ENCODE peak calls at places on chromosomes 11 and 22, in seven cellular contexts. One of them, this sample, is unnamed.

GRCh38 chr11:559712-560304 is 730 bp downstream of the LMNTD2 start:
- DNase-seq in foreskin fibroblast: no peak
- DNase-seq in NCI-H2081: no peak
- DNase-seq in putamen: no peak
- DNase-seq in stimulated activated CD8-positive, alpha-beta memory T cell treated with anti-CD3 and anti-CD28 coated beads, Interleukin-7, amount 100 ng/mL, for 1 hour: no peak
- DNase-seq in stimulated activated CD4-positive, alpha-beta T cell treated with anti-CD3 and anti-CD28 coated beads, Interleukin-1b, Interleukin-23, amount 100 ng/mL, for 24 hours: no peak
- DNase-seq in NAMALWA: no peak
- DNase-seq in this sample: no peak

GRCh38 chr11:130585545-130585944 is 137.1 kb downstream of the ADAMTS15 start:
- DNase-seq in foreskin fibroblast: peak
- DNase-seq in NCI-H2081: no peak
- DNase-seq in putamen: no peak
- DNase-seq in stimulated activated CD8-positive, alpha-beta memory T cell treated with anti-CD3 and anti-CD28 coated beads, Interleukin-7, amount 100 ng/mL, for 1 hour: no peak
- DNase-seq in stimulated activated CD4-positive, alpha-beta T cell treated with anti-CD3 and anti-CD28 coated beads, Interleukin-1b, Interleukin-23, amount 100 ng/mL, for 24 hours: no peak
- DNase-seq in NAMALWA: no peak
- DNase-seq in this sample: no peak

GRCh38 chr11:88398372-88399140 is 61.0 kb upstream of the CTSC start:
- DNase-seq in foreskin fibroblast: peak
- DNase-seq in NCI-H2081: no peak
- DNase-seq in putamen: no peak
- DNase-seq in stimulated activated CD8-positive, alpha-beta memory T cell treated with anti-CD3 and anti-CD28 coated beads, Interleukin-7, amount 100 ng/mL, for 1 hour: no peak
- DNase-seq in stimulated activated CD4-positive, alpha-beta T cell treated with anti-CD3 and anti-CD28 coated beads, Interleukin-1b, Interleukin-23, amount 100 ng/mL, for 24 hours: no peak
- DNase-seq in NAMALWA: no peak
- DNase-seq in this sample: peak

GRCh38 chr11:69366591-69366990 is 72.6 kb downstream of the MYEOV start:
- DNase-seq in foreskin fibroblast: no peak
- DNase-seq in NCI-H2081: no peak
- DNase-seq in putamen: no peak
- DNase-seq in stimulated activated CD8-positive, alpha-beta memory T cell treated with anti-CD3 and anti-CD28 coated beads, Interleukin-7, amount 100 ng/mL, for 1 hour: no peak
- DNase-seq in stimulated activated CD4-positive, alpha-beta T cell treated with anti-CD3 and anti-CD28 coated beads, Interleukin-1b, Interleukin-23, amount 100 ng/mL, for 24 hours: no peak
- DNase-seq in NAMALWA: no peak
- DNase-seq in this sample: no peak

GRCh38 chr11:64594159-64594939 is 3.3 kb downstream of the SLC22A12 start:
- DNase-seq in foreskin fibroblast: no peak
- DNase-seq in NCI-H2081: no peak
- DNase-seq in putamen: no peak
- DNase-seq in stimulated activated CD8-positive, alpha-beta memory T cell treated with anti-CD3 and anti-CD28 coated beads, Interleukin-7, amount 100 ng/mL, for 1 hour: no peak
- DNase-seq in stimulated activated CD4-positive, alpha-beta T cell treated with anti-CD3 and anti-CD28 coated beads, Interleukin-1b, Interleukin-23, amount 100 ng/mL, for 24 hours: no peak
- DNase-seq in NAMALWA: no peak
- DNase-seq in this sample: no peak

GRCh38 chr11:92867913-92868619 is 101.4 kb upstream of the MTNR1B start:
- DNase-seq in foreskin fibroblast: no peak
- DNase-seq in NCI-H2081: peak
- DNase-seq in putamen: no peak
- DNase-seq in stimulated activated CD8-positive, alpha-beta memory T cell treated with anti-CD3 and anti-CD28 coated beads, Interleukin-7, amount 100 ng/mL, for 1 hour: no peak
- DNase-seq in stimulated activated CD4-positive, alpha-beta T cell treated with anti-CD3 and anti-CD28 coated beads, Interleukin-1b, Interleukin-23, amount 100 ng/mL, for 24 hours: no peak
- DNase-seq in NAMALWA: no peak
- DNase-seq in this sample: no peak

GRCh38 chr11:80024119-80024518 is 583.3 kb upstream of the TENM4 start:
- DNase-seq in foreskin fibroblast: no peak
- DNase-seq in NCI-H2081: peak
- DNase-seq in putamen: no peak
- DNase-seq in stimulated activated CD8-positive, alpha-beta memory T cell treated with anti-CD3 and anti-CD28 coated beads, Interleukin-7, amount 100 ng/mL, for 1 hour: no peak
- DNase-seq in stimulated activated CD4-positive, alpha-beta T cell treated with anti-CD3 and anti-CD28 coated beads, Interleukin-1b, Interleukin-23, amount 100 ng/mL, for 24 hours: no peak
- DNase-seq in NAMALWA: no peak
- DNase-seq in this sample: no peak

GRCh38 chr11:34086554-34087278 is 18.7 kb upstream of the NAT10 start:
- DNase-seq in foreskin fibroblast: peak
- DNase-seq in NCI-H2081: no peak
- DNase-seq in putamen: no peak
- DNase-seq in stimulated activated CD8-positive, alpha-beta memory T cell treated with anti-CD3 and anti-CD28 coated beads, Interleukin-7, amount 100 ng/mL, for 1 hour: no peak
- DNase-seq in stimulated activated CD4-positive, alpha-beta T cell treated with anti-CD3 and anti-CD28 coated beads, Interleukin-1b, Interleukin-23, amount 100 ng/mL, for 24 hours: no peak
- DNase-seq in NAMALWA: no peak
- DNase-seq in this sample: no peak

GRCh38 chr11:132962026-132962425 is 570.3 kb downstream of the OPCML start:
- DNase-seq in foreskin fibroblast: peak
- DNase-seq in NCI-H2081: no peak
- DNase-seq in putamen: no peak
- DNase-seq in stimulated activated CD8-positive, alpha-beta memory T cell treated with anti-CD3 and anti-CD28 coated beads, Interleukin-7, amount 100 ng/mL, for 1 hour: no peak
- DNase-seq in stimulated activated CD4-positive, alpha-beta T cell treated with anti-CD3 and anti-CD28 coated beads, Interleukin-1b, Interleukin-23, amount 100 ng/mL, for 24 hours: no peak
- DNase-seq in NAMALWA: no peak
- DNase-seq in this sample: no peak

GRCh38 chr11:56846631-56847400 is 98.3 kb upstream of the OR9G4 start:
- DNase-seq in foreskin fibroblast: no peak
- DNase-seq in NCI-H2081: no peak
- DNase-seq in putamen: no peak
- DNase-seq in stimulated activated CD8-positive, alpha-beta memory T cell treated with anti-CD3 and anti-CD28 coated beads, Interleukin-7, amount 100 ng/mL, for 1 hour: no peak
- DNase-seq in stimulated activated CD4-positive, alpha-beta T cell treated with anti-CD3 and anti-CD28 coated beads, Interleukin-1b, Interleukin-23, amount 100 ng/mL, for 24 hours: no peak
- DNase-seq in NAMALWA: no peak
- DNase-seq in this sample: no peak

GRCh38 chr11:45252134-45252856 is 33.8 kb downstream of the SYT13 start:
- DNase-seq in foreskin fibroblast: peak
- DNase-seq in NCI-H2081: peak
- DNase-seq in putamen: no peak
- DNase-seq in stimulated activated CD8-positive, alpha-beta memory T cell treated with anti-CD3 and anti-CD28 coated beads, Interleukin-7, amount 100 ng/mL, for 1 hour: no peak
- DNase-seq in stimulated activated CD4-positive, alpha-beta T cell treated with anti-CD3 and anti-CD28 coated beads, Interleukin-1b, Interleukin-23, amount 100 ng/mL, for 24 hours: peak
- DNase-seq in NAMALWA: peak
- DNase-seq in this sample: peak

GRCh38 chr11:63643205-63643604 is 28.0 kb downstream of the ATL3 start:
- DNase-seq in foreskin fibroblast: no peak
- DNase-seq in NCI-H2081: no peak
- DNase-seq in putamen: no peak
- DNase-seq in stimulated activated CD8-positive, alpha-beta memory T cell treated with anti-CD3 and anti-CD28 coated beads, Interleukin-7, amount 100 ng/mL, for 1 hour: no peak
- DNase-seq in stimulated activated CD4-positive, alpha-beta T cell treated with anti-CD3 and anti-CD28 coated beads, Interleukin-1b, Interleukin-23, amount 100 ng/mL, for 24 hours: no peak
- DNase-seq in NAMALWA: no peak
- DNase-seq in this sample: no peak

GRCh38 chr11:1916132-1916985 is 3.1 kb upstream of the TNNT3 start:
- DNase-seq in foreskin fibroblast: no peak
- DNase-seq in NCI-H2081: no peak
- DNase-seq in putamen: no peak
- DNase-seq in stimulated activated CD8-positive, alpha-beta memory T cell treated with anti-CD3 and anti-CD28 coated beads, Interleukin-7, amount 100 ng/mL, for 1 hour: no peak
- DNase-seq in stimulated activated CD4-positive, alpha-beta T cell treated with anti-CD3 and anti-CD28 coated beads, Interleukin-1b, Interleukin-23, amount 100 ng/mL, for 24 hours: no peak
- DNase-seq in NAMALWA: peak
- DNase-seq in this sample: no peak

GRCh38 chr11:126990716-126991480 is 9.7 kb downstream of the KIRREL3 start:
- DNase-seq in foreskin fibroblast: peak
- DNase-seq in NCI-H2081: no peak
- DNase-seq in putamen: no peak
- DNase-seq in stimulated activated CD8-positive, alpha-beta memory T cell treated with anti-CD3 and anti-CD28 coated beads, Interleukin-7, amount 100 ng/mL, for 1 hour: no peak
- DNase-seq in stimulated activated CD4-positive, alpha-beta T cell treated with anti-CD3 and anti-CD28 coated beads, Interleukin-1b, Interleukin-23, amount 100 ng/mL, for 24 hours: no peak
- DNase-seq in NAMALWA: no peak
- DNase-seq in this sample: no peak

GRCh38 chr22:19133561-19133960 is 2.5 kb downstream of the TSSK2 start:
- DNase-seq in foreskin fibroblast: no peak
- DNase-seq in NCI-H2081: no peak
- DNase-seq in putamen: no peak
- DNase-seq in stimulated activated CD8-positive, alpha-beta memory T cell treated with anti-CD3 and anti-CD28 coated beads, Interleukin-7, amount 100 ng/mL, for 1 hour: no peak
- DNase-seq in stimulated activated CD4-positive, alpha-beta T cell treated with anti-CD3 and anti-CD28 coated beads, Interleukin-1b, Interleukin-23, amount 100 ng/mL, for 24 hours: no peak
- DNase-seq in NAMALWA: no peak
- DNase-seq in this sample: no peak